ENCODE peak calls at places on chromosomes 7 and 10, in eight cellular contexts. One of them, this sample, is unnamed.

GRCh38 chr7:158028971-158029370 is 558.7 kb downstream of the PTPRN2 start:
- DNase-seq in activated CD8-positive, alpha-beta T cell treated with anti-CD3 and anti-CD28 coated beads for 36 hours: no peak
- DNase-seq in osteocyte: no peak
- DNase-seq in left ventricle myocardium inferior: no peak
- DNase-seq in psoas muscle: no peak
- DNase-seq in dorsolateral prefrontal cortex: no peak
- DNase-seq in cardiac fibroblast: no peak
- DNase-seq in MCF 10A: no peak
- DNase-seq in this sample: no peak

GRCh38 chr7:53325061-53325460 is 289.6 kb downstream of the POM121L12 start:
- DNase-seq in activated CD8-positive, alpha-beta T cell treated with anti-CD3 and anti-CD28 coated beads for 36 hours: no peak
- DNase-seq in osteocyte: no peak
- DNase-seq in left ventricle myocardium inferior: no peak
- DNase-seq in psoas muscle: no peak
- DNase-seq in dorsolateral prefrontal cortex: no peak
- DNase-seq in cardiac fibroblast: no peak
- DNase-seq in MCF 10A: no peak
- DNase-seq in this sample: no peak

GRCh38 chr10:97280783-97281182 is 11.7 kb downstream of the ARHGAP19 start:
- DNase-seq in activated CD8-positive, alpha-beta T cell treated with anti-CD3 and anti-CD28 coated beads for 36 hours: no peak
- DNase-seq in osteocyte: no peak
- DNase-seq in left ventricle myocardium inferior: no peak
- DNase-seq in psoas muscle: no peak
- DNase-seq in dorsolateral prefrontal cortex: no peak
- DNase-seq in cardiac fibroblast: no peak
- DNase-seq in MCF 10A: no peak
- DNase-seq in this sample: no peak

GRCh38 chr7:974172-974571 is 1.2 kb downstream of the COX19 start:
- DNase-seq in activated CD8-positive, alpha-beta T cell treated with anti-CD3 and anti-CD28 coated beads for 36 hours: no peak
- DNase-seq in osteocyte: no peak
- DNase-seq in left ventricle myocardium inferior: no peak
- DNase-seq in psoas muscle: no peak
- DNase-seq in dorsolateral prefrontal cortex: no peak
- DNase-seq in cardiac fibroblast: peak; percentile 47
- DNase-seq in MCF 10A: peak; percentile 49
- DNase-seq in this sample: no peak

GRCh38 chr7:34133356-34133982 is 228.1 kb downstream of the BMPER start:
- DNase-seq in activated CD8-positive, alpha-beta T cell treated with anti-CD3 and anti-CD28 coated beads for 36 hours: no peak
- DNase-seq in osteocyte: no peak
- DNase-seq in left ventricle myocardium inferior: no peak
- DNase-seq in psoas muscle: no peak
- DNase-seq in dorsolateral prefrontal cortex: no peak
- DNase-seq in cardiac fibroblast: peak; percentile 61
- DNase-seq in MCF 10A: peak; percentile 72
- DNase-seq in this sample: no peak

GRCh38 chr10:43046288-43046991 is 30.4 kb upstream of the RET start:
- DNase-seq in activated CD8-positive, alpha-beta T cell treated with anti-CD3 and anti-CD28 coated beads for 36 hours: no peak
- DNase-seq in osteocyte: no peak
- DNase-seq in left ventricle myocardium inferior: peak; percentile 5
- DNase-seq in psoas muscle: no peak
- DNase-seq in dorsolateral prefrontal cortex: no peak
- DNase-seq in cardiac fibroblast: no peak
- DNase-seq in MCF 10A: no peak
- DNase-seq in this sample: no peak

GRCh38 chr10:3895045-3895609 is 110.1 kb upstream of the KLF6 start:
- DNase-seq in activated CD8-positive, alpha-beta T cell treated with anti-CD3 and anti-CD28 coated beads for 36 hours: no peak
- DNase-seq in osteocyte: no peak
- DNase-seq in left ventricle myocardium inferior: no peak
- DNase-seq in psoas muscle: no peak
- DNase-seq in dorsolateral prefrontal cortex: no peak
- DNase-seq in cardiac fibroblast: peak; percentile 89
- DNase-seq in MCF 10A: peak; percentile 10
- DNase-seq in this sample: no peak

GRCh38 chr10:71268751-71269150 is 50.3 kb upstream of the SLC29A3 start:
- DNase-seq in activated CD8-positive, alpha-beta T cell treated with anti-CD3 and anti-CD28 coated beads for 36 hours: no peak
- DNase-seq in osteocyte: no peak
- DNase-seq in left ventricle myocardium inferior: peak; percentile 77
- DNase-seq in psoas muscle: peak; percentile 91
- DNase-seq in dorsolateral prefrontal cortex: no peak
- DNase-seq in cardiac fibroblast: no peak
- DNase-seq in MCF 10A: no peak
- DNase-seq in this sample: no peak

GRCh38 chr7:20407585-20408466 is 77.1 kb downstream of the ITGB8 start:
- DNase-seq in activated CD8-positive, alpha-beta T cell treated with anti-CD3 and anti-CD28 coated beads for 36 hours: no peak
- DNase-seq in osteocyte: no peak
- DNase-seq in left ventricle myocardium inferior: peak; percentile 80
- DNase-seq in psoas muscle: no peak
- DNase-seq in dorsolateral prefrontal cortex: no peak
- DNase-seq in cardiac fibroblast: peak; percentile 65
- DNase-seq in MCF 10A: peak; percentile 84
- DNase-seq in this sample: no peak

GRCh38 chr7:30390872-30391646 is 87.5 kb downstream of the NOD1 start:
- DNase-seq in activated CD8-positive, alpha-beta T cell treated with anti-CD3 and anti-CD28 coated beads for 36 hours: no peak
- DNase-seq in osteocyte: no peak
- DNase-seq in left ventricle myocardium inferior: no peak
- DNase-seq in psoas muscle: no peak
- DNase-seq in dorsolateral prefrontal cortex: no peak
- DNase-seq in cardiac fibroblast: no peak
- DNase-seq in MCF 10A: no peak
- DNase-seq in this sample: no peak

GRCh38 chr7:30395676-30396075 is 82.9 kb downstream of the NOD1 start:
- DNase-seq in activated CD8-positive, alpha-beta T cell treated with anti-CD3 and anti-CD28 coated beads for 36 hours: no peak
- DNase-seq in osteocyte: no peak
- DNase-seq in left ventricle myocardium inferior: no peak
- DNase-seq in psoas muscle: no peak
- DNase-seq in dorsolateral prefrontal cortex: no peak
- DNase-seq in cardiac fibroblast: no peak
- DNase-seq in MCF 10A: no peak
- DNase-seq in this sample: no peak

GRCh38 chr7:30391806-30392205 is 86.8 kb downstream of the NOD1 start:
- DNase-seq in activated CD8-positive, alpha-beta T cell treated with anti-CD3 and anti-CD28 coated beads for 36 hours: no peak
- DNase-seq in osteocyte: no peak
- DNase-seq in left ventricle myocardium inferior: no peak
- DNase-seq in psoas muscle: no peak
- DNase-seq in dorsolateral prefrontal cortex: no peak
- DNase-seq in cardiac fibroblast: no peak
- DNase-seq in MCF 10A: no peak
- DNase-seq in this sample: no peak

GRCh38 chr7:30396379-30396778 is 82.2 kb downstream of the NOD1 start:
- DNase-seq in activated CD8-positive, alpha-beta T cell treated with anti-CD3 and anti-CD28 coated beads for 36 hours: no peak
- DNase-seq in osteocyte: no peak
- DNase-seq in left ventricle myocardium inferior: no peak
- DNase-seq in psoas muscle: no peak
- DNase-seq in dorsolateral prefrontal cortex: no peak
- DNase-seq in cardiac fibroblast: no peak
- DNase-seq in MCF 10A: peak; percentile 5
- DNase-seq in this sample: no peak
- TF ChIP-seq CTCF in activated CD8-positive, alpha-beta T cell treated with anti-CD3 and anti-CD28 coated beads for 36 hours: no peak
- TF ChIP-seq CTCF in osteocyte: peak; percentile 35
- TF ChIP-seq CTCF in left ventricle myocardium inferior: peak; percentile 32
- TF ChIP-seq CTCF in psoas muscle: no peak
- TF ChIP-seq CTCF in dorsolateral prefrontal cortex: no peak
- TF ChIP-seq CTCF in cardiac fibroblast: no peak
- TF ChIP-seq CTCF in MCF 10A: no peak
- TF ChIP-seq CTCF in this sample: no peak

DNA sequence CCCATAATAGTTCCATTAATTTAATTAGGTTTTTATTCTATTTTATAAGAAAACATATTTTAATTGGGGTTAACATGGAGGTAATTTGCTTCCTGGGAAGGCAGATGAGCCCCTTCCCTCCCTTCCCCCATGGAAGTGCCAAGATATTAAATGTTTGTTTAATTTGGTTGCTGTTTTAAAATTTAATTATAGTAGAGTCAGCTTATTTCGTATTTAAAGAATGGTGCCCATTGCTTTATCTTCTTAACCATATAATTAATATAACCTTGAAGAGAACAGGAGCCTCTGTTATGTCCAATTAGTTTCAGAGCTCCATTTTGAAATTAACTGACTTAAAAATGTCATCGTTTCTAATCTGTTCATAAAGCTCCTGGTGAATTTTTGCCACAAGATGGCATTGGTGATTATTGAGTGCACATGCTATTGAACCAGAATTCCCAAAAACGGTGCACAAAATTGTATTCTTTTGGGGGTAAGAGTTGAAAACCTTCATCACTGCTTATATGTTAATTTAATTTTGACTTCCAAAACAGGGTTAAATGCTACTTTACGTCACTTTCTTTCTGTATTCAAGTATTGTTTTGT is 26.0 kb downstream of the KLHDC10 start:
- DNase-seq in activated CD8-positive, alpha-beta T cell treated with anti-CD3 and anti-CD28 coated beads for 36 hours: no peak
- DNase-seq in osteocyte: no peak
- DNase-seq in left ventricle myocardium inferior: no peak
- DNase-seq in psoas muscle: no peak
- DNase-seq in dorsolateral prefrontal cortex: no peak
- DNase-seq in cardiac fibroblast: no peak
- DNase-seq in MCF 10A: peak; percentile 3
- DNase-seq in this sample: no peak
- TF ChIP-seq CTCF in activated CD8-positive, alpha-beta T cell treated with anti-CD3 and anti-CD28 coated beads for 36 hours: no peak
- TF ChIP-seq CTCF in osteocyte: peak; percentile 62
- TF ChIP-seq CTCF in left ventricle myocardium inferior: no peak
- TF ChIP-seq CTCF in psoas muscle: peak; percentile 10
- TF ChIP-seq CTCF in dorsolateral prefrontal cortex: peak; percentile 39
- TF ChIP-seq CTCF in cardiac fibroblast: no peak
- TF ChIP-seq CTCF in MCF 10A: no peak
- TF ChIP-seq CTCF in this sample: no peak

GRCh38 chr7:156680281-156680680 is 39.7 kb downstream of the RNF32 start:
- DNase-seq in activated CD8-positive, alpha-beta T cell treated with anti-CD3 and anti-CD28 coated beads for 36 hours: no peak
- DNase-seq in osteocyte: no peak
- DNase-seq in left ventricle myocardium inferior: no peak
- DNase-seq in psoas muscle: no peak
- DNase-seq in dorsolateral prefrontal cortex: no peak
- DNase-seq in cardiac fibroblast: no peak
- DNase-seq in MCF 10A: no peak
- DNase-seq in this sample: no peak
- TF ChIP-seq CTCF in activated CD8-positive, alpha-beta T cell treated with anti-CD3 and anti-CD28 coated beads for 36 hours: no peak
- TF ChIP-seq CTCF in osteocyte: no peak
- TF ChIP-seq CTCF in left ventricle myocardium inferior: no peak
- TF ChIP-seq CTCF in psoas muscle: no peak
- TF ChIP-seq CTCF in dorsolateral prefrontal cortex: no peak
- TF ChIP-seq CTCF in cardiac fibroblast: no peak
- TF ChIP-seq CTCF in MCF 10A: no peak
- TF ChIP-seq CTCF in this sample: no peak

GRCh38 chr10:74151057-74151878 is at the start of gene ADK:
- DNase-seq in activated CD8-positive, alpha-beta T cell treated with anti-CD3 and anti-CD28 coated beads for 36 hours: peak; percentile 100
- DNase-seq in osteocyte: peak; percentile 99
- DNase-seq in left ventricle myocardium inferior: peak; percentile 100
- DNase-seq in psoas muscle: peak; percentile 100
- DNase-seq in dorsolateral prefrontal cortex: peak; percentile 99
- DNase-seq in cardiac fibroblast: peak; percentile 99
- DNase-seq in MCF 10A: peak; percentile 98
- DNase-seq in this sample: peak; percentile 98
- TF ChIP-seq CTCF in activated CD8-positive, alpha-beta T cell treated with anti-CD3 and anti-CD28 coated beads for 36 hours: peak; percentile 32
- TF ChIP-seq CTCF in osteocyte: peak; percentile 60
- TF ChIP-seq CTCF in left ventricle myocardium inferior: peak; percentile 41
- TF ChIP-seq CTCF in psoas muscle: peak; percentile 15
- TF ChIP-seq CTCF in dorsolateral prefrontal cortex: no peak
- TF ChIP-seq CTCF in cardiac fibroblast: peak; percentile 39
- TF ChIP-seq CTCF in MCF 10A: peak; percentile 25
- TF ChIP-seq CTCF in this sample: no peak

GRCh38 chr7:142188846-142189245 is 69.0 kb downstream of the PRSS58 start:
- DNase-seq in activated CD8-positive, alpha-beta T cell treated with anti-CD3 and anti-CD28 coated beads for 36 hours: no peak
- DNase-seq in osteocyte: no peak
- DNase-seq in left ventricle myocardium inferior: no peak
- DNase-seq in psoas muscle: no peak
- DNase-seq in dorsolateral prefrontal cortex: no peak
- DNase-seq in cardiac fibroblast: peak; percentile 60
- DNase-seq in MCF 10A: peak; percentile 27
- DNase-seq in this sample: no peak
- TF ChIP-seq CTCF in activated CD8-positive, alpha-beta T cell treated with anti-CD3 and anti-CD28 coated beads for 36 hours: no peak
- TF ChIP-seq CTCF in osteocyte: peak; percentile 61
- TF ChIP-seq CTCF in left ventricle myocardium inferior: peak; percentile 38
- TF ChIP-seq CTCF in psoas muscle: no peak
- TF ChIP-seq CTCF in dorsolateral prefrontal cortex: peak; percentile 45
- TF ChIP-seq CTCF in cardiac fibroblast: peak; percentile 18
- TF ChIP-seq CTCF in MCF 10A: peak; percentile 38
- TF ChIP-seq CTCF in this sample: peak; percentile 60

GRCh38 chr7:92010215-92010614 is 69.6 kb downstream of the AKAP9 start:
- DNase-seq in activated CD8-positive, alpha-beta T cell treated with anti-CD3 and anti-CD28 coated beads for 36 hours: no peak
- DNase-seq in osteocyte: no peak
- DNase-seq in left ventricle myocardium inferior: no peak
- DNase-seq in psoas muscle: no peak
- DNase-seq in dorsolateral prefrontal cortex: no peak
- DNase-seq in cardiac fibroblast: no peak
- DNase-seq in MCF 10A: no peak
- DNase-seq in this sample: no peak

GRCh38 chr7:92002720-92003119 is 62.1 kb downstream of the AKAP9 start:
- DNase-seq in activated CD8-positive, alpha-beta T cell treated with anti-CD3 and anti-CD28 coated beads for 36 hours: no peak
- DNase-seq in osteocyte: no peak
- DNase-seq in left ventricle myocardium inferior: no peak
- DNase-seq in psoas muscle: no peak
- DNase-seq in dorsolateral prefrontal cortex: no peak
- DNase-seq in cardiac fibroblast: no peak
- DNase-seq in MCF 10A: no peak
- DNase-seq in this sample: no peak

GRCh38 chr7:92006046-92006445 is 65.4 kb downstream of the AKAP9 start:
- DNase-seq in activated CD8-positive, alpha-beta T cell treated with anti-CD3 and anti-CD28 coated beads for 36 hours: no peak
- DNase-seq in osteocyte: no peak
- DNase-seq in left ventricle myocardium inferior: no peak
- DNase-seq in psoas muscle: no peak
- DNase-seq in dorsolateral prefrontal cortex: no peak
- DNase-seq in cardiac fibroblast: no peak
- DNase-seq in MCF 10A: no peak
- DNase-seq in this sample: no peak
- TF ChIP-seq CTCF in activated CD8-positive, alpha-beta T cell treated with anti-CD3 and anti-CD28 coated beads for 36 hours: no peak
- TF ChIP-seq CTCF in osteocyte: no peak
- TF ChIP-seq CTCF in left ventricle myocardium inferior: no peak
- TF ChIP-seq CTCF in psoas muscle: no peak
- TF ChIP-seq CTCF in dorsolateral prefrontal cortex: no peak
- TF ChIP-seq CTCF in cardiac fibroblast: no peak
- TF ChIP-seq CTCF in MCF 10A: no peak
- TF ChIP-seq CTCF in this sample: no peak

DNA sequence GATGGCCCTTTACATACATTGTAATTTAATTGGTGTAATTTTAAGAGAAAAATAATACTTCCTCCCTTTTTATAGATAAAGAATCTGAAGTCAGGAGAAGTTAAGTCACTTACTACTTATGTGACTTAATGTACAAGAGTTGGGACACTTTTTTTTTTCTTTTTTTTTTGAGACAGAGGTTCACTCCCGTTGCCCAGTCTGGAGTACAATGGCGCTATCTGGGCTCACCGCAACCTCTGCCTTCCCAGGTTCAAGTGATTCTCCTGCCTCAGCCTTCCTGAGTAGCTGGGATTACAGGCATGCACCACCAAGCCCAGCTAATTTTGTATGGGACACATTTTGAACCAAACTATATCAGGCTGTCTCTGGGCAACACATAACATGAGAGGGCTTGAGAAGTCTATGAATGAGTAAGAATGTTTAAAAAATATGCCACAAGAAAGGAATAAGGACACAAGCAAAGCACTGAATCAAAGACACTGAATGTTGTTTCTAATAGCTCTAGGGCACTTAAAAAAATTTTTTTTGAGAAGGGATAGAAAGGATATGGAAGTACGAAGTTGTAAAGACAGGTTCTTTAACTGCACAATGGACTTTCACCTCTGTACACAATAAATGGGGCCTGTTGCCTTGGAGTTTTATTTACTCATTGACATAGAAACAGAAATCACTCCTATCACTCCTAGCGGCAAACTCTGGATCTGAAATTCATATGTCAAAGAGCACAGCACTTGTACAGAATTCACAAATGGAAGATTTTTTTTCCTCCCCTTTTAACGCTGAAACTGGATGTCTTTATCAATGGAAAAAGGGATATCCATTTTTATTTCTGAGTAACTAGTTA is 18.5 kb downstream of the NT5C3A start:
- DNase-seq in activated CD8-positive, alpha-beta T cell treated with anti-CD3 and anti-CD28 coated beads for 36 hours: no peak
- DNase-seq in osteocyte: no peak
- DNase-seq in left ventricle myocardium inferior: no peak
- DNase-seq in psoas muscle: no peak
- DNase-seq in dorsolateral prefrontal cortex: no peak
- DNase-seq in cardiac fibroblast: peak; percentile 52
- DNase-seq in MCF 10A: no peak
- DNase-seq in this sample: no peak
- TF ChIP-seq CTCF in activated CD8-positive, alpha-beta T cell treated with anti-CD3 and anti-CD28 coated beads for 36 hours: no peak
- TF ChIP-seq CTCF in osteocyte: no peak
- TF ChIP-seq CTCF in left ventricle myocardium inferior: peak; percentile 51
- TF ChIP-seq CTCF in psoas muscle: no peak
- TF ChIP-seq CTCF in dorsolateral prefrontal cortex: no peak
- TF ChIP-seq CTCF in cardiac fibroblast: peak; percentile 25
- TF ChIP-seq CTCF in MCF 10A: no peak
- TF ChIP-seq CTCF in this sample: no peak

This sample was measured in endothelial cell.